ENCODE peak calls at places on chromosomes 11 and 22, in ten cellular contexts. Z, A, O, N, E, H, U, G, Q and D are unnamed samples.

GRCh38 chr22:32499666-32500065 is 25.1 kb downstream of the FBXO7 start:
- DNase-seq in U (no peak), G (no peak), Q (no peak), O (no peak), E (no peak), H (no peak), N (no peak), Z (no peak), A (no peak), D (no peak)

GRCh38 chr11:114291381-114291780 is 4.8 kb upstream of the NNMT start:
- DNase-seq in O (peak; percentile 82), U (no peak), Z (no peak), N (no peak), G (peak; percentile 84), E (no peak), Q (no peak), H (no peak), A (no peak), D (no peak)

GRCh38 chr11:71998649-71999310 is at the start of gene IL18BP:
- DNase-seq in U (no peak), O (peak; percentile 43), N (no peak), Z (no peak), Q (no peak), A (peak; percentile 60), E (no peak), G (no peak), H (no peak), D (no peak)

GRCh38 chr22:43789452-43789851 is 22.7 kb downstream of the EFCAB6 start:
- DNase-seq in U (no peak), Q (no peak), O (no peak), A (peak; percentile 49), Z (no peak), G (peak; percentile 96), N (no peak), H (no peak), E (peak; percentile 70), D (no peak)

GRCh38 chr22:33803371-33803770 is 116.9 kb downstream of the LARGE1 start:
- DNase-seq in O (no peak), U (no peak), G (peak; percentile 88), Z (no peak), E (no peak), H (no peak), Q (no peak), N (no peak), A (no peak), D (no peak)

GRCh38 chr22:42946551-42947198 is 68.3 kb downstream of the PACSIN2 start:
- DNase-seq in N (no peak), G (no peak), A (no peak), E (no peak), O (peak; percentile 46), Z (no peak), Q (no peak), H (peak; percentile 57), U (no peak), D (no peak)

GRCh38 chr22:35299217-35299716 is 427 bp upstream of the TOM1 start:
- DNase-seq in E (peak; percentile 28), N (peak; percentile 7), A (no peak), O (no peak), H (peak; percentile 7), Q (no peak), Z (no peak), U (no peak), G (peak; percentile 14), D (peak; percentile 38)

GRCh38 chr11:35491231-35491871 is 34.1 kb downstream of the PAMR1 start:
- DNase-seq in G (peak; percentile 80), Q (no peak), O (no peak), U (no peak), E (no peak), N (no peak), H (no peak), Z (no peak), A (no peak), D (no peak)

GRCh38 chr22:39080052-39080762 is 3.1 kb downstream of the APOBEC3G start:
- DNase-seq in Z (no peak), Q (no peak), G (no peak), A (no peak), O (no peak), N (no peak), H (no peak), E (no peak), U (no peak), D (no peak)

GRCh38 chr11:83157755-83158473 is 983 bp downstream of the PCF11 start:
- DNase-seq in Q (peak; percentile 40), U (no peak), E (peak; percentile 59), N (peak; percentile 45), O (peak; percentile 68), G (peak; percentile 53), Z (peak; percentile 19), A (peak; percentile 64), H (peak; percentile 15), D (peak; percentile 34)

GRCh38 chr22:44684506-44685383 is 17.3 kb upstream of the PRR5 start:
- DNase-seq in A (peak; percentile 88), Q (peak; percentile 69), O (peak; percentile 99), N (peak; percentile 93), U (peak; percentile 58), H (peak; percentile 41), Z (peak; percentile 71), E (peak; percentile 92), G (peak; percentile 93), D (peak; percentile 72)

GRCh38 chr22:23763579-23764331 is 965 bp downstream of the C22orf15 start:
- DNase-seq in N (no peak), H (no peak), G (no peak), E (peak; percentile 47), U (peak; percentile 29), Q (peak; percentile 56), O (no peak), Z (peak; percentile 22), A (no peak), D (peak; percentile 31)

GRCh38 chr22:32577591-32577990 is 103.0 kb downstream of the FBXO7 start:
- DNase-seq in Q (no peak), A (no peak), G (no peak), Z (no peak), E (no peak), H (no peak), O (no peak), N (no peak), U (no peak), D (no peak)

GRCh38 chr11:70735976-70736375 is 337.6 kb downstream of the CTTN start:
- DNase-seq in U (no peak), G (no peak), Z (no peak), N (no peak), Q (no peak), O (no peak), A (no peak), H (no peak), E (no peak), D (no peak)

GRCh38 chr11:103354656-103355055 is 245.4 kb downstream of the DYNC2H1 start:
- DNase-seq in O (no peak), G (no peak), H (no peak), A (no peak), Z (no peak), U (no peak), Q (no peak), N (no peak), E (no peak), D (no peak)

GRCh38 chr22:45112136-45112879 is 51.4 kb upstream of the NUP50 start:
- DNase-seq in A (no peak), U (no peak), Z (no peak), N (no peak), O (no peak), Q (no peak), G (peak; percentile 22), E (no peak), H (no peak), D (no peak)

GRCh38 chr11:12868315-12869073 is 140.6 kb upstream of the RASSF10 start:
- DNase-seq in U (no peak), G (no peak), H (no peak), O (no peak), N (no peak), A (no peak), E (no peak), Z (no peak), Q (no peak), D (no peak)

GRCh38 chr11:115939726-115940421 is 435.7 kb upstream of the CADM1 start:
- DNase-seq in Q (no peak), U (no peak), H (peak; percentile 81), A (no peak), O (no peak), E (no peak), G (no peak), N (no peak), Z (no peak), D (no peak)

GRCh38 chr22:21632237-21632895 is at the start of gene CCDC116:
- DNase-seq in O (peak; percentile 74), Q (peak; percentile 43), G (no peak), U (peak; percentile 24), E (peak; percentile 96), Z (peak; percentile 37), N (no peak), H (no peak), A (no peak), D (peak; percentile 60)

GRCh38 chr22:37894939-37895670 is 11.0 kb upstream of the MICALL1 start:
- DNase-seq in Q (no peak), U (no peak), H (no peak), Z (no peak), G (no peak), E (no peak), O (peak; percentile 95), A (no peak), N (no peak), D (no peak)

GRCh38 chr11:35529971-35530495 is 4.6 kb upstream of the PAMR1 start:
- DNase-seq in Z (no peak), N (no peak), G (peak; percentile 94), Q (no peak), O (peak; percentile 91), E (peak; percentile 65), A (no peak), H (no peak), U (no peak), D (no peak)

GRCh38 chr22:35317680-35318290 is 18.1 kb downstream of the TOM1 start:
- DNase-seq in O (no peak), Z (no peak), Q (no peak), U (no peak), N (no peak), A (no peak), E (no peak), G (no peak), H (no peak), D (no peak)

GRCh38 chr11:8641332-8641731 is 41.1 kb downstream of the TRIM66 start:
- DNase-seq in A (no peak), U (no peak), Z (no peak), G (no peak), N (no peak), O (no peak), H (no peak), E (no peak), Q (no peak), D (no peak)

GRCh38 chr11:32838505-32839274 is 9.0 kb downstream of the PRRG4 start:
- DNase-seq in H (no peak), E (no peak), A (no peak), O (no peak), U (no peak), Z (no peak), N (no peak), Q (no peak), G (peak; percentile 33), D (no peak)

GRCh38 chr11:76655466-76656086 is 15.0 kb downstream of the LRRC32 start:
- DNase-seq in Z (no peak), U (no peak), A (no peak), O (peak; percentile 46), Q (no peak), H (no peak), N (no peak), G (no peak), E (no peak), D (no peak)

GRCh38 chr22:42277988-42278776 is 7.7 kb upstream of the TCF20 start:
- DNase-seq in O (peak; percentile 75), N (no peak), U (no peak), A (no peak), G (no peak), Q (no peak), H (peak; percentile 30), E (peak; percentile 80), Z (no peak), D (no peak)

GRCh38 chr11:5007561-5007960 is 12.9 kb downstream of the OR51L1 start:
- DNase-seq in N (no peak), Q (no peak), U (no peak), Z (no peak), G (no peak), H (no peak), A (no peak), E (no peak), O (no peak), D (no peak)

GRCh38 chr11:87097582-87097981 is 59.8 kb downstream of the TMEM135 start:
- DNase-seq in U (no peak), E (peak; percentile 69), H (no peak), Q (peak; percentile 12), N (peak; percentile 38), O (peak; percentile 77), A (no peak), Z (no peak), G (peak; percentile 50), D (no peak)